ENCODE peak calls at places on chromosomes 4 and X, in nine cellular contexts. A is fibroblast of villous mesenchyme, L is AG04450, D is nephron progenitor cell, K is B cell, P is AG09319, N is tibial nerve, S is fibroblast of lung, Z is RWPE1. V is an unnamed sample.

GRCh38 chr4:88742561-88742960 is 44.9 kb upstream of the NAP1L5 start:
- DNase-seq in L (no peak), P (no peak), K (no peak), D (no peak), S (peak; percentile 56), Z (no peak), N (no peak), A (no peak), V (no peak)

GRCh38 chr4:56874166-56874565 is 33.5 kb upstream of the REST start:
- DNase-seq in S (no peak), N (no peak), K (no peak), L (no peak), D (no peak), Z (peak; percentile 1), A (no peak), P (no peak), V (no peak)

GRCh38 chr4:22434895-22435294 is 81.0 kb downstream of the ADGRA3 start:
- DNase-seq in L (peak; percentile 34), D (peak; percentile 44), N (no peak), Z (peak; percentile 5), K (no peak), A (peak; percentile 65), S (peak; percentile 63), P (no peak), V (peak; percentile 76)

GRCh38 chr4:48254381-48255072 is 15.1 kb downstream of the TEC start:
- DNase-seq in P (peak; percentile 86), L (no peak), S (peak; percentile 98), N (no peak), Z (no peak), D (no peak), K (no peak), A (peak; percentile 23), V (no peak)

GRCh38 chr4:87219648-87220093 is 747 bp downstream of the KLHL8 start:
- DNase-seq in K (no peak), S (peak; percentile 45), P (no peak), L (no peak), A (peak; percentile 37), D (no peak), N (peak; percentile 18), Z (no peak), V (peak; percentile 48)

GRCh38 chr4:112102875-112103370 is 42.3 kb upstream of the FAM241A start:
- DNase-seq in K (no peak), A (no peak), L (no peak), D (no peak), N (no peak), Z (no peak), P (no peak), S (no peak), V (no peak)

GRCh38 chr4:3106339-3107186 is 32.1 kb downstream of the HTT start:
- DNase-seq in Z (peak; percentile 90), K (peak; percentile 81), P (peak; percentile 56), N (peak; percentile 89), L (peak; percentile 73), S (peak; percentile 84), A (peak; percentile 92), D (peak; percentile 89), V (peak; percentile 79)

GRCh38 chrX:48466696-48467095 is 3.4 kb downstream of the SLC38A5 start:
- DNase-seq in A (no peak), K (no peak), D (peak; percentile 20), P (no peak), S (no peak), Z (no peak), N (no peak), L (no peak), V (peak; percentile 61)

GRCh38 chr4:67346654-67347053 is 198.6 kb downstream of the CENPC start:
- DNase-seq in Z (no peak), D (no peak), S (no peak), K (no peak), L (no peak), N (no peak), A (no peak), P (no peak), V (no peak)

GRCh38 chr4:101211146-101211553 is 136.2 kb downstream of the PPP3CA start:
- DNase-seq in Z (peak; percentile 29), P (no peak), N (no peak), A (peak; percentile 45), K (no peak), L (no peak), D (no peak), S (peak; percentile 83), V (no peak)

DNA sequence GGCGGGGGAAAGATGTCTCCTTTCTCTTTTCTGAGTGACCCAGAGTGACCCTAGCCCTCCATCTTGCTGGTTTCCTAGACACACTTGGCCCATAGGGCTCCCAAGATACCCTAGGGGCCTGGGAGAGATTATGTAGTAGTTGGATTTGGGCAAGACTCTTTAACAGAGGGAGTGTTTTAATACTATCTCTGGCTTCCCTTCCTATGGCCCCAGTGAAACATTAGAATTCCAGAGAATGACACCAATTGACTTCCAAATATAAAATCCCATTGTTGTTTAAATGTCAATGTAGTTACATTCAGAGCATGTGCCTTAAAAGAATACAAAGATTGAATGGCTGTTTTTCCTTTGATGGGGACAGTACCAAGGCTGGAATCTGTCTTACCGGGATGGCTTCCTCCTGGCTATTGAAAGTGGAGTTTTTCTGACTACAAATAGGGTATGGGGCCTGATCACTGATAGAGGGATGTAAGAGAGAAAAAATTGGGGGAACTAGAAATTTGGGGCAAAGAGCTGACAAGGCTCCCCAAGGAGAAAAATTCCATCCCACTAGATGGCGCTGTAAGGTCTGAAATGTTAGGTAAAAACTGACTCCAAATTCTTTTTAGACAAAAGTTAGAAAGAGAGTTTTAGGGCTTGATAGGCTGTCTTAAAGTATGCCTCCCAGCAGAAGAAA is 10.7 kb downstream of the TENT5D start:
- DNase-seq in Z (no peak), N (peak; percentile 5), K (no peak), A (no peak), S (no peak), L (no peak), P (no peak), D (no peak), V (no peak)
- TF ChIP-seq CTCF in Z (no peak), N (peak; percentile 15), K (no peak), A (no peak), S (no peak), L (no peak), P (no peak), D (no peak), V (peak; percentile 43)

DNA sequence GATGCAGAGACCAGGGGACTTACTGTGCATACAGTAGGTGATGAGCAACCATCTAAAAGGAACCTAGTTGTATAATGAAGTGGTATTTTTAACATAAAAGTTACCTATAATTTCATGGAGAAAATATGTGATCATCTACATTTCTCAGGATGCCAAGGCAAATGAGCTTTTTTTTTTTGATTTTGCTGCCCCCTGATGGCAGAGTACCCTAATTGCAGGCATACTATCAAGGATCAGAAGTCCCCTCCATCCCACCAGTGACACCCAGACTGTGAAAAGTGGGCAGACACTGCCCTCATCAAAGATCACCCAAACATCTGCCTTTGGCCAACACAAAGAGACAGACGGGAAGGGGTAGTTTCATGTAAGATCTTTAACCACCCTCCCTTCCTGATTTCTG is 9.6 kb upstream of the ABLIM2 start:
- DNase-seq in D (no peak), S (no peak), A (no peak), N (no peak), K (no peak), L (no peak), P (no peak), Z (no peak), V (no peak)
- TF ChIP-seq CTCF in D (peak; percentile 36), S (peak; percentile 42), A (peak; percentile 41), N (peak; percentile 20), K (peak; percentile 56), L (peak; percentile 47), P (peak; percentile 16), Z (no peak), V (peak; percentile 42)

GRCh38 chrX:53288173-53288572 is 6.8 kb upstream of the IQSEC2 start:
- DNase-seq in N (no peak), K (no peak), P (no peak), A (no peak), S (peak; percentile 20), D (peak; percentile 67), Z (no peak), L (no peak), V (no peak)

GRCh38 chrX:53291596-53291995 is 10.2 kb upstream of the IQSEC2 start:
- DNase-seq in S (no peak), Z (no peak), K (no peak), L (no peak), P (no peak), D (no peak), A (no peak), N (no peak), V (no peak)

GRCh38 chrX:53290441-53291041 is 9.2 kb upstream of the IQSEC2 start:
- DNase-seq in S (no peak), D (no peak), K (no peak), N (no peak), L (no peak), P (no peak), A (no peak), Z (no peak), V (no peak)

DNA sequence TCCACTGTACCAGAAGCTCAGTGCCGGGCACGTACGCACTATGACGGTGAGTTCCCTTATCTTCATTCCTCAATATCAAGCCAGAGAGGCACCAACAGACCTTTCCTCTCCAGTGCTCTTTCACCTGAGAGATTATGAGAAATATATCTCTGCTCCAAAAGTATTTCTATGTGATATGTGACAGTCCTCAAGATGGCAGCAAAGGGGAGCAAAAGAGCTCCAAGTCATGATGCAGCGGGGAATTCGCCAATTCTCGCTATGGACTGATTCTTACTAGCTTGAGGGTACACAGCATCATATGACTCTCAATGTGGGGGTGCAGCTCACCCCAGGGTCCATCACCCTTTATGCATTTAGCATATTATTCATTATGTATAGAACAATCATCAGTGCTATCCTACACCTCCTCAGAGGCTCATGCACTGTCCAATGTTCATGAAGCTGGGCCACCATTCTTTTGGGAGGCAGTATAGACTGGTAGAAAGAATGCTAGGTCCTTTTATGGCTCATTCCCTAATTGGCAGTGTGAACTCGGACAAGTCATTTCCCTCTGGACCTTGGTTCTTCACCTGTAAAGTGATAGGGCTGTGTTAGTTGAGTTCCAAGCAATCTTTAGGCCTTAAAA is 12.8 kb upstream of the IQSEC2 start:
- DNase-seq in A (no peak), P (no peak), S (no peak), Z (no peak), N (no peak), K (no peak), L (no peak), D (no peak), V (no peak)
- TF ChIP-seq CTCF in A (peak; percentile 28), P (peak; percentile 5), S (peak; percentile 15), Z (no peak), N (no peak), K (no peak), L (peak; percentile 42), D (no peak), V (no peak)

GRCh38 chr4:121654738-121655137 is 42.0 kb downstream of the ANXA5 start:
- DNase-seq in K (no peak), L (no peak), A (no peak), P (no peak), N (no peak), D (no peak), Z (no peak), S (no peak), V (no peak)

GRCh38 chr4:121655320-121656268 is 41.2 kb downstream of the ANXA5 start:
- DNase-seq in S (peak; percentile 23), L (no peak), D (no peak), Z (no peak), P (no peak), A (no peak), N (no peak), K (no peak), V (no peak)

GRCh38 chr4:121653986-121654385 is 42.8 kb downstream of the ANXA5 start:
- DNase-seq in N (no peak), P (no peak), L (no peak), A (no peak), K (no peak), Z (no peak), D (no peak), S (no peak), V (no peak)

GRCh38 chr4:121658125-121658524 is 38.7 kb downstream of the ANXA5 start:
- DNase-seq in Z (no peak), A (no peak), L (no peak), S (no peak), K (no peak), N (no peak), P (no peak), D (no peak), V (no peak)

GRCh38 chr4:121656269-121656641 is 40.5 kb downstream of the ANXA5 start:
- DNase-seq in P (peak; percentile 51), L (peak; percentile 37), Z (peak; percentile 41), A (peak; percentile 77), N (peak; percentile 75), K (no peak), S (peak; percentile 74), D (peak; percentile 44), V (peak; percentile 76)
- TF ChIP-seq CTCF in P (peak; percentile 47), L (peak; percentile 47), Z (peak; percentile 38), A (peak; percentile 55), N (peak; percentile 59), K (no peak), S (peak; percentile 43), D (peak; percentile 14), V (peak; percentile 60)